ENCODE peak calls at places on chromosomes 13 and 19, in four cellular contexts. L, C, M and P are unnamed samples.

GRCh38 chr13:82062772-82063171 is 1721.8 kb upstream of the SPRY2 start:
- DNase-seq in L (no peak), C (no peak), M (no peak), P (no peak)

GRCh38 chr19:55305491-55305890 is 19.6 kb downstream of the TMEM150B start:
- DNase-seq in L (peak; percentile 61), C (no peak), M (no peak), P (peak; percentile 80)

GRCh38 chr13:62296812-62297211 is 881.2 kb upstream of the PCDH20 start:
- DNase-seq in L (no peak), C (no peak), M (no peak), P (no peak)

GRCh38 chr19:34996978-34997640 is 3.0 kb upstream of the GRAMD1A start:
- DNase-seq in L (peak; percentile 79), C (no peak), M (no peak), P (peak; percentile 24)

GRCh38 chr19:35009424-35010415 is 9.6 kb downstream of the GRAMD1A start:
- DNase-seq in L (no peak), C (no peak), M (no peak), P (no peak)

GRCh38 chr19:55486043-55486970 is 1.3 kb downstream of the NAT14 start:
- DNase-seq in L (no peak), C (no peak), M (no peak), P (no peak)

GRCh38 chr19:861756-862528 is 2.5 kb downstream of the CFD start:
- DNase-seq in L (peak; percentile 60), C (no peak), M (no peak), P (peak; percentile 93)

GRCh38 chr19:46537136-46538097 is 41.8 kb upstream of the PNMA8B start:
- DNase-seq in L (peak; percentile 50), C (no peak), M (no peak), P (peak; percentile 56)

GRCh38 chr19:20660473-20660872 is 898 bp downstream of the ZNF626 start:
- DNase-seq in L (no peak), C (no peak), M (no peak), P (no peak)

GRCh38 chr19:18065173-18065495 is 21.6 kb downstream of the IL12RB1 start:
- DNase-seq in L (no peak), C (no peak), M (no peak), P (no peak)

GRCh38 chr13:101930331-101930730 is 471.5 kb downstream of the FGF14 start:
- DNase-seq in L (no peak), C (no peak), M (no peak), P (no peak)

GRCh38 chr19:48746738-48747575 is at the start of gene IZUMO1:
- DNase-seq in L (peak; percentile 48), C (no peak), M (peak; percentile 43), P (peak; percentile 77)

GRCh38 chr19:44990966-44991365 is 10.3 kb upstream of the RELB start:
- DNase-seq in L (no peak), C (no peak), M (no peak), P (no peak)

GRCh38 chr13:108895220-108895704 is 265.9 kb downstream of the MYO16 start:
- DNase-seq in L (peak; percentile 25), C (peak; percentile 53), M (no peak), P (peak; percentile 35)

GRCh38 chr19:46035986-46036744 is 4.6 kb downstream of the IGFL4 start:
- DNase-seq in L (no peak), C (no peak), M (no peak), P (no peak)

GRCh38 chr13:31394491-31394890 is 194.7 kb downstream of the B3GLCT start:
- DNase-seq in L (no peak), C (no peak), M (no peak), P (no peak)

GRCh38 chr13:31765441-31765840 is 26.1 kb downstream of the RXFP2 start:
- DNase-seq in L (no peak), C (no peak), M (no peak), P (no peak)

GRCh38 chr19:28386080-28386869 is 826.7 kb downstream of the UQCRFS1 start:
- DNase-seq in L (no peak), C (no peak), M (no peak), P (peak; percentile 51)

GRCh38 chr13:45361596-45362206 is 20.7 kb upstream of the TPT1 start:
- DNase-seq in L (no peak), C (peak; percentile 75), M (no peak), P (no peak)

GRCh38 chr19:43780706-43781525 is at the start of gene KCNN4:
- DNase-seq in L (no peak), C (peak; percentile 95), M (no peak), P (peak; percentile 77)

DNA sequence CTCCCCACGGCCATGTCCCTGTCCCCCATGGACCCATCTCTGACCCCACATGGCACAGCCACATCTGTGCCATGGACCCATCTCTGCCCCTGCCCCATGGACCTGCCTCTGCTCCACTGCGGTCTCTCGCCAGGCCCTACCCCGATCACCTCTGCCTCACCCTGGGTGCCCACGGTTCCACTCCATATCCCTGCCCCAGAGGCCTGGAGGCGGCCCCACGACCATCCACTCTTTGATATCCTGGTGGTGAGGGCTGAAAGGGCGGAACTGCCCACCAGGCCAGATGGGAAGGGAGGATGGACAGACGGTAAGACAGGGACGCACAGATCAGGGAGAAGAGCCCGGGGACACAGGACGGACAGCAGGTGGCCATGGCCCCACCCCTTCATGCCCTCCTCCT is 327 bp downstream of the PTGER1 start:
- DNase-seq in L (no peak), C (no peak), M (no peak), P (no peak)
- H3K27ac ChIP-seq in L (no peak overlapping the region), C (peak overlapping the region; percentile 78), M (no peak overlapping the region), P (no peak overlapping the region)

GRCh38 chr13:35389535-35389934 is 87.0 kb downstream of the MAB21L1 start:
- DNase-seq in L (no peak), C (no peak), M (no peak), P (no peak)
- H3K27ac ChIP-seq in L (no peak overlapping the region), C (no peak overlapping the region), M (no peak overlapping the region), P (no peak overlapping the region)

GRCh38 chr19:7199613-7200533 is 94.3 kb downstream of the INSR start:
- DNase-seq in L (no peak), C (no peak), M (no peak), P (peak; percentile 34)
- H3K27ac ChIP-seq in L (no peak overlapping the region), C (no peak overlapping the region), M (no peak overlapping the region), P (peak overlapping the region; percentile 41)

DNA sequence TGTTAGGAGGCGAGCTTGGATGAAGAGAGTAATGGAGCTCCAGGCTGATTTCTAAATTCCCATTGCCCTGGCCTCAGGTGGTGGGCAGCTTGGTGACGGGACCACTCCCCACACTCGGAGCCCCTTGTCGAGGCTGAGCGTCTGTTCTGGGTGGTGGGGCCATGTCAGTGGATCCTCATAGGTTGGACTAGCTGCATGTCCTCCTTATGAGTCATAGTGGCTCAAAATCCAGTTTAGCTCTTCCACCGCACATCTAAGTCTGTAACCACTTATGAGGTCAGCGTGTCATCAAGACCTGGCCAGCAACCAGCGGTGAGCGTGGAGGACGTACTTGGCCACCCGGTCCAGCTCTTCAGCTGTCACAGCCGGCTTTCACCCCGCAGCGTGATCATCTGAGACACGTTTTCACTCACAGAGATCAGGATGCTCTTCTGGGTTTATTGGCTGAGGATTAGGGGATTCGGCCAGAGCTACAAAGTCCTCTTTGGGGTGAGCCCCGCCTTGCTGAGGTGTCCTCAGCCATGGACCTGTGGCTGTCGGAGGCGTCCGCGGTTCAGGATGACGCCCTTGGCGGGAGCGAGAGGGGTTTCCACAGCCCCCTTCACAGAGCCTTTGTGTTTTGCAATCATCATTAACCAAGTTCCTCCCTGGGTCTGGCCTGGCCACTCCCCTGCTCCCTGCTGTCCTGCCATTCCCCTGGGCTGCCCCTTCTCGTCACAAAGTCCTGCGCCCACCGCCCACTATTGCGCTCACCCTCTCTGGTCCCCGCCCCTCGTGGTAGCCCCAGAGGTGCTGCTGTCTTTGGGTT is 41.9 kb downstream of the ADPRHL1 start:
- DNase-seq in L (no peak), C (peak; percentile 41), M (peak; percentile 71), P (no peak)
- H3K27ac ChIP-seq in L (no peak overlapping the region), C (no peak overlapping the region), M (peak overlapping the region; percentile 90), P (no peak overlapping the region)

DNA sequence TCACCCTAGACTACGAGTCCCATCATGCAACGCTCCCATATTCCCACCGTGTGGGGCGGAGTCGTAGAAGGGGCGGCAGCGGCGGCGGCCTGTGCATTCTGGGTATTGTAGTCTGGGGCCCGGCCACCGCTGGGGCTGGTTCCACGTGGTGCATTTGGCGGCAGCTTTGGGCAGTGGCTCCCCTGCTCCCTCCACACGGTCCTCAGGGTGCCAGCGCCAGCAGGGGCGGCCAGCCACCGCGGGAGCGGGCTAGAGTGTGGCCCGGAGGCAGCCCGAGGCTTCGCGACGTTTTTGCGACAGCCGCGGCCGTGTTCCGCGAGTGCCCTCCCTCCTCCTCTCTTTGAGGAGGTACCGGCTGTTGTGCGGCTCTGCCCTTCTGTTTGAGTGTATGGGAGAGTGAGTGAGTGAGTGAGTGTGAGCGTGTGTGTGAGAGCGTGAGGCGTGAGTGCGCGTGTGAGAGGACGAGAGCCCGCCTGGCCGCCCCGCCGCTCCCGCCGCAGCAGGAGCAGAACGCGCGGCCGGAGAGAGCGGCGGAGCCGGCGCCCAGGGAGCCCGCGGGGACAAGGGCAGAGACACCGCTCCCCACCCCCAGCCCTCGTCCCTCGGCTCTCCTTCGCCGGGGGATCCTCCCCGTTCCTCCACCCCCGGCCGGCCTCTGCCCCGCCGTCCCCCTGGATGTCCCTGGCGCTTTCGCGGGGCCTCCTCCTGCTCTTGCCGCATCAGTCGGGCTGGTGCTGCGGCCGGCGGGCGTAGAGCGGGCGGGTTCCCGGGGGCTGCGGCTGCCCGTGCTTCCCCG is at the start of gene CDK8:
- DNase-seq in L (peak; percentile 94), C (peak; percentile 70), M (peak; percentile 76), P (peak; percentile 93)
- H3K27ac ChIP-seq in L (peak within 1 kb of the TSS; percentile 85), C (peak within 1 kb of the TSS; percentile 82), M (peak within 1 kb of the TSS; percentile 87), P (peak within 1 kb of the TSS; percentile 68)

GRCh38 chr13:94987869-94988268 is 275.5 kb upstream of the SOX21 start:
- DNase-seq in L (no peak), C (peak; percentile 51), M (no peak), P (no peak)

GRCh38 chr13:94987081-94987480 is 274.7 kb upstream of the SOX21 start:
- DNase-seq in L (no peak), C (no peak), M (no peak), P (no peak)

GRCh38 chr13:94984974-94985373 is 272.6 kb upstream of the SOX21 start:
- DNase-seq in L (no peak), C (no peak), M (no peak), P (no peak)

GRCh38 chr13:94992277-94992989 is 280.1 kb upstream of the SOX21 start:
- DNase-seq in L (no peak), C (no peak), M (no peak), P (no peak)

DNA sequence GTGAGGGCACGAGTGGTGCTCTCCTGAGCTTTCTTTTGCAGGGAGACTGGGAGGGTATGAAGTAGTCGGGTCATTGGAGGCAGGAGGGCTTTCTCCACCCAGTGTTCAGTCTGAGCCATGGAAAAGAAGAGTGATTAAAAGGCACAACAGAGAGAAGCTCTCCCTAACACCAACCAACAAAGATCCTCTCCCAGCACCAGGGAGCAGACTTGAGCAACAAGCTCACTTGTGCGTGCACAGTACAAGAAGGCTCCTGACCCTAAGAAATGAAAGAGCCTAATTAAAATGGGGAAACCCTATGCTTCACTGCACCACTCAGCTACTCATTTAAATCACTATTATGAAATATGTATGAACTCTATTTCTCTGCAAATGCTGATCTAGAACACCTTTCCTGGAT is 276.3 kb upstream of the SOX21 start:
- DNase-seq in L (no peak), C (no peak), M (no peak), P (no peak)
- H3K27ac ChIP-seq in L (no peak overlapping the region), C (no peak overlapping the region), M (no peak overlapping the region), P (no peak overlapping the region)

GRCh38 chr19:5973376-5973775 is 4.6 kb downstream of the RANBP3 start:
- DNase-seq in L (no peak), C (no peak), M (no peak), P (no peak)
- H3K27ac ChIP-seq in L (no peak overlapping the region), C (no peak overlapping the region), M (no peak overlapping the region), P (no peak overlapping the region)